ENCODE peak calls at places on chromosome 12, in four cellular contexts. Z is stomach, U is HepG2, T is K562. A is an unnamed sample.

GRCh38 chr12:67068204-67068731 is 200.9 kb upstream of the CAND1 start:
- DNase-seq in Z (no peak), T (no peak), U (no peak), A (no peak)

GRCh38 chr12:85627584-85627983 is 208.6 kb downstream of the RASSF9 start:
- DNase-seq in U (no peak), T (no peak), Z (no peak), A (no peak)

GRCh38 chr12:103929909-103930786 is at the start of gene HSP90B1:
- DNase-seq in U (peak; percentile 100), T (peak; percentile 100), Z (peak; percentile 99), A (peak; percentile 100)

GRCh38 chr12:65278576-65279386 is at the start of gene MSRB3:
- DNase-seq in Z (peak; percentile 43), T (peak; percentile 17), U (peak; percentile 44), A (peak; percentile 78)

GRCh38 chr12:40986031-40986430 is 202.1 kb upstream of the PDZRN4 start:
- DNase-seq in T (no peak), Z (no peak), U (no peak), A (no peak)

GRCh38 chr12:109656681-109657262 is 56.9 kb upstream of the FAM222A start:
- DNase-seq in Z (no peak), T (no peak), U (no peak), A (no peak)

GRCh38 chr12:46217686-46218508 is 50.9 kb downstream of the SLC38A1 start:
- DNase-seq in T (no peak), U (no peak), Z (peak; percentile 34), A (peak; percentile 37)

GRCh38 chr12:52049286-52049685 is 2.0 kb upstream of the NR4A1 start:
- DNase-seq in Z (no peak), U (no peak), T (no peak), A (no peak)

GRCh38 chr12:92784795-92785562 is 82.2 kb downstream of the PLEKHG7 start:
- DNase-seq in U (peak; percentile 85), Z (no peak), T (peak; percentile 77), A (no peak)

GRCh38 chr12:57815177-57816000 is 3.1 kb downstream of the AVIL start:
- DNase-seq in Z (no peak), U (peak; percentile 42), T (peak; percentile 47), A (no peak)

GRCh38 chr12:131896811-131897270 is 2.4 kb downstream of the ULK1 start:
- DNase-seq in T (no peak), U (no peak), Z (no peak), A (no peak)

GRCh38 chr12:54853933-54854538 is at the start of gene MUCL1:
- DNase-seq in U (peak; percentile 48), Z (peak; percentile 69), T (peak; percentile 69), A (peak; percentile 82)

GRCh38 chr12:58592817-58593216 is 327.5 kb downstream of the LRIG3 start:
- DNase-seq in U (no peak), Z (no peak), T (no peak), A (peak; percentile 54)

GRCh38 chr12:94042321-94042720 is 106.1 kb upstream of the PLXNC1 start:
- DNase-seq in T (no peak), Z (no peak), U (no peak), A (no peak)

GRCh38 chr12:108735855-108736254 is 4.5 kb upstream of the CORO1C start:
- DNase-seq in U (no peak), T (no peak), Z (no peak), A (no peak)

GRCh38 chr12:18868673-18869072 is 130.8 kb downstream of the CAPZA3 start:
- DNase-seq in Z (no peak), T (no peak), U (no peak), A (no peak)

GRCh38 chr12:89357297-89357730 is 5.0 kb upstream of the DUSP6 start:
- DNase-seq in Z (no peak), U (peak; percentile 72), T (no peak), A (no peak)

GRCh38 chr12:39297946-39298345 is 145.0 kb downstream of the KIF21A start:
- DNase-seq in T (no peak), U (no peak), Z (no peak), A (no peak)

GRCh38 chr12:41336041-41336552 is 148.0 kb downstream of the PDZRN4 start:
- DNase-seq in U (no peak), Z (no peak), T (no peak), A (no peak)

GRCh38 chr12:90090929-90091651 is 382.5 kb upstream of the ATP2B1 start:
- DNase-seq in T (peak; percentile 31), U (no peak), Z (peak; percentile 28), A (no peak)

GRCh38 chr12:96294831-96295230 is 100.7 kb downstream of the ELK3 start:
- DNase-seq in U (no peak), T (no peak), Z (no peak), A (no peak)

GRCh38 chr12:51070004-51070403 is 13.4 kb downstream of the CSRNP2 start:
- DNase-seq in T (peak; percentile 45), U (peak; percentile 50), Z (no peak), A (no peak)

GRCh38 chr12:51823875-51824565 is 24.5 kb downstream of the FIGNL2 start:
- DNase-seq in T (peak; percentile 69), Z (peak; percentile 51), U (peak; percentile 59), A (peak; percentile 54)

GRCh38 chr12:98653866-98654493 is 8.9 kb downstream of the APAF1 start:
- DNase-seq in U (peak; percentile 68), Z (no peak), T (peak; percentile 69), A (no peak)

GRCh38 chr12:51048601-51049369 is 658 bp downstream of the LETMD1 start:
- DNase-seq in U (no peak), T (peak; percentile 44), Z (no peak), A (no peak)

GRCh38 chr12:93705237-93705636 is 28.1 kb downstream of the CRADD start:
- DNase-seq in Z (no peak), T (no peak), U (no peak), A (no peak)

GRCh38 chr12:33248364-33248763 is 191.3 kb downstream of the SYT10 start:
- DNase-seq in T (no peak), U (no peak), Z (no peak), A (no peak)

GRCh38 chr12:1972856-1973317 is 31.4 kb downstream of the DCP1B start:
- DNase-seq in Z (no peak), T (no peak), U (no peak), A (no peak)

GRCh38 chr12:20018406-20018805 is 349.9 kb upstream of the PDE3A start:
- DNase-seq in Z (no peak), T (no peak), U (no peak), A (no peak)

GRCh38 chr12:1935700-1936378 is 17.4 kb upstream of the CACNA2D4 start:
- DNase-seq in Z (peak; percentile 90), U (no peak), T (no peak), A (peak; percentile 72)

GRCh38 chr12:116171549-116171948 is 105.9 kb downstream of the MED13L start:
- DNase-seq in U (no peak), T (no peak), Z (no peak), A (no peak)

GRCh38 chr12:30440826-30441602 is 254.7 kb downstream of the IPO8 start:
- DNase-seq in U (peak; percentile 52), Z (no peak), T (peak; percentile 41), A (peak; percentile 20)

GRCh38 chr12:98754095-98754494 is 109.0 kb downstream of the APAF1 start:
- DNase-seq in Z (no peak), U (peak; percentile 67), T (peak; percentile 81), A (no peak)

GRCh38 chr12:54405106-54405505 is 14.0 kb downstream of the ITGA5 start:
- DNase-seq in Z (no peak), U (no peak), T (no peak), A (no peak)

GRCh38 chr12:51977320-51977753 is 25.8 kb downstream of the ACVR1B start:
- DNase-seq in Z (no peak), T (no peak), U (peak; percentile 27), A (no peak)

GRCh38 chr12:6361834-6362233 is 13.5 kb downstream of the SCNN1A start:
- DNase-seq in U (no peak), Z (peak; percentile 79), T (no peak), A (no peak)

GRCh38 chr12:6360080-6360571 is 15.2 kb downstream of the SCNN1A start:
- DNase-seq in U (peak; percentile 59), T (no peak), Z (no peak), A (no peak)

GRCh38 chr12:6362383-6362782 is 13.0 kb downstream of the SCNN1A start:
- DNase-seq in U (no peak), Z (no peak), T (no peak), A (no peak)

GRCh38 chr12:6358886-6359285 is 16.5 kb downstream of the SCNN1A start:
- DNase-seq in T (no peak), U (no peak), Z (no peak), A (no peak)

GRCh38 chr12:6360578-6361490 is 14.5 kb downstream of the SCNN1A start:
- DNase-seq in U (no peak), Z (no peak), T (no peak), A (no peak)
- TF ChIP-seq POLR2A in U (no peak), Z (no peak), T (no peak), A (no peak)

DNA sequence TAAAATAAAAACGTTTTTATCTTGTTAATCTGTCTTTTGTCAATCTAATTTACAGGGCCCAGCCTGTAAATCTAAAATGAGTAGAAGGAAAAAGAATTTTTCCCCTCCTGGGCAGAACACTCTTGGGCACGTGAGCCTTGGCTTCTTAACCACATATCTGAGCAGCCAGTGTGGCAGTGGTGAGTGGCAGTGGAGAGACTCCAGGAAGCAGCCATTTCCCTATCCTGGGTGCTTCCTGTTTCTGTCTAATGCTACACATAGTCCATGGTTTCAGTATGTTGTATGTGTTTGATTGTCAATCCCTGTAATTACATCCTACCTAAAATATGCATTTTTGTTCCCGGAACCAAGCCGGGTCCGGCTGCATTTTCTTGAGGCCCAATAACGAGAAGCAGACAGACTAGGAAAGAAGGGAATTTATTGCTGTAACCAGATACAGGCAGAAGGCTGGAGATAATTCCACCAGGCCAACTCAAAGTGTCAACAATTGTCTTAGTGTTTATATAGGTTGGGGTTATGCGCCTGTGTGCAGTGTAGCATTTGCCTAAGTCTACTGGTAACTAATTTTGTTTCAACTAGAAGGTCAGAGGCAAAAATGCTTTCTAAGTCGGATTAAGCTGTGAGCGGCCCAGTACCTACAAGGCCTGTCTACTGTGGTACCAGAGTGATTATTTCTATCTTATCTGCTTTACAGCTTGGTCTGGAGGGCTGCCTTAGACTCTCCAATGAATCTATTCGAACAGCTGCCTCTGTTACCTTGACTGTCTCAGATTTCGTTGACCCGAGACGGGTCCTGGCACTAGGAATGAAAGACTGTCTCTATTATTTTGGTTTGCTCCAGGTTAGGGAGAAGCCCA is 82.4 kb upstream of the RESF1 start:
- DNase-seq in Z (no peak), T (no peak), U (no peak), A (no peak)
- H3K9me3 ChIP-seq in Z (no peaks in the 10 kb centered on the region), T (no peaks in the 10 kb centered on the region), U (no peaks in the 10 kb centered on the region), A (no peaks in the 10 kb centered on the region)

GRCh38 chr12:47828967-47829482 is 9.3 kb upstream of the HDAC7 start:
- DNase-seq in Z (peak; percentile 82), T (peak; percentile 91), U (no peak), A (peak; percentile 71)
- TF ChIP-seq POLR2A in Z (no peak), T (peak; percentile 68), U (no peak), A (no peak)

DNA sequence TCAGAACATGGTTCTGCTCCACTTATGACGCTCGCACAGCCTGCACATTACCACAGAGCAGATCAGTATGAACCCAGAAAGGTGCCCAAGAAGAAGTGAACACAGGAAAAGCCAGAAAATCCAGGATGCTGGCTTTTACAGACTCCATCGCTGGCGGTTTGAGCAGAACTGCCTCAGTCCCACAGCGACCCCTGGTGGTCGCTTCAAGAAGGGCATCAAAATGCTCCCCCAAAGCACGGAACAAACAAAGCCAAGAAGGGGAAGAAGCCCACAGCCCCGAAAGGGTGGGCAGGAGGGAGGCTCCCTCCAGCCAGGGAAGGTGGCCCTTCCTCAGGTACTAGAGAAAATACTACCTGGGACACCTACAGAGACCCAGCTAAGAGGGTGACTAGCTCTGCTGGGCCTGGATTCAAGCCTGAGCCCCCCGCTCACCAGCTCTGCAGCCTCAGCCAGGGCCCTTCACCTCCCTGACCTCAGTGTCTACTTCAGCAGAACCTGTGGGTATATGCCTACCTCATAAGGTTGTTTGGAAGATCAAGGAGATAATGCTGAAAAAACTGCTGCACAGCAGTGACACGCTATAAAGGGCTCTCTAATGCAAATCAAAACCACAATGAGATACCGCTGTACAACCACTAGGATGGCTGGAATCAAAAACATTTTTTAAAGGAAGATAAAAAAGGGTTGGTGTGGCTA is 98.1 kb downstream of the NCOR2 start:
- DNase-seq in T (peak; percentile 45), Z (no peak), U (no peak), A (no peak)
- H3K9me3 ChIP-seq in T (peaks cover 17% of the 10 kb centered on the region), Z (no peaks in the 10 kb centered on the region), U (peaks cover 10% of the 10 kb centered on the region), A (no peaks in the 10 kb centered on the region)